ENCODE peak calls at places on chromosome 6, in five cellular contexts. M is stomach; H is activated T-helper 1 cell treated with Interleukin-2 at 50 U/mL for 16 hours; Z is effector CD4-positive, alpha-beta T cell; X is posterior vena cava. T is an unnamed sample.

GRCh38 chr6:90495216-90495817 is 91.6 kb downstream of the MAP3K7 start:
- DNase-seq in M (no peak), H (no peak), Z (no peak), X (no peak), T (no peak)

GRCh38 chr6:144321839-144322591 is 36.9 kb downstream of the UTRN start:
- DNase-seq in M (no peak), X (no peak), Z (no peak), H (no peak), T (no peak)

GRCh38 chr6:5529733-5530132 is 268.4 kb downstream of the FARS2 start:
- DNase-seq in Z (no peak), H (no peak), X (no peak), M (no peak), T (no peak)

GRCh38 chr6:78845567-78845966 is 21.8 kb upstream of the IRAK1BP1 start:
- DNase-seq in M (no peak), Z (no peak), X (no peak), H (no peak), T (no peak)

GRCh38 chr6:42450314-42451145 is 1.2 kb downstream of the TRERF1 start:
- DNase-seq in M (no peak), Z (no peak), X (no peak), H (no peak), T (peak)

GRCh38 chr6:137765044-137765443 is 102.0 kb upstream of the TNFAIP3 start:
- DNase-seq in X (no peak), M (no peak), H (no peak), Z (no peak), T (no peak)

GRCh38 chr6:160081398-160081797 is 40.2 kb upstream of the SLC22A1 start:
- DNase-seq in H (no peak), X (peak), Z (no peak), M (no peak), T (no peak)

GRCh38 chr6:140078552-140079126 is 704.2 kb upstream of the CITED2 start:
- DNase-seq in X (no peak), M (no peak), H (no peak), Z (no peak), T (no peak)

GRCh38 chr6:89406157-89406556 is 5.9 kb downstream of the RRAGD start:
- DNase-seq in M (no peak), X (no peak), H (no peak), Z (no peak), T (no peak)

GRCh38 chr6:12336121-12336971 is 46.2 kb downstream of the EDN1 start:
- DNase-seq in X (no peak), M (no peak), Z (no peak), H (no peak), T (no peak)

GRCh38 chr6:85798934-85799490 is 156.3 kb upstream of the SYNCRIP start:
- DNase-seq in X (no peak), H (no peak), Z (no peak), M (no peak), T (no peak)

GRCh38 chr6:143680157-143680556 is 2.4 kb downstream of the PHACTR2 start:
- DNase-seq in H (no peak), Z (no peak), M (no peak), X (no peak), T (no peak)

GRCh38 chr6:168276576-168277273 is 42.9 kb downstream of the DACT2 start:
- DNase-seq in Z (no peak), H (no peak), X (no peak), M (no peak), T (no peak)

GRCh38 chr6:129447166-129447565 is 262.8 kb downstream of the ARHGAP18 start:
- DNase-seq in H (no peak), X (no peak), M (no peak), Z (no peak), T (no peak)

GRCh38 chr6:74114428-74114827 is 418.4 kb downstream of the CD109 start:
- DNase-seq in M (no peak), H (no peak), Z (no peak), X (no peak), T (no peak)

GRCh38 chr6:154763650-154764049 is 30.4 kb downstream of the SCAF8 start:
- DNase-seq in M (no peak), H (no peak), Z (no peak), X (no peak), T (no peak)

GRCh38 chr6:22880686-22881433 is 311.5 kb downstream of the HDGFL1 start:
- DNase-seq in H (no peak), M (no peak), Z (no peak), X (no peak), T (no peak)

GRCh38 chr6:47195251-47195650 is 114.5 kb downstream of the TNFRSF21 start:
- DNase-seq in M (no peak), H (no peak), Z (no peak), X (no peak), T (no peak)

GRCh38 chr6:88983532-88983931 is 20.1 kb upstream of the RNGTT start:
- DNase-seq in X (no peak), M (no peak), H (no peak), Z (no peak), T (no peak)

GRCh38 chr6:143772662-143773061 is 70.5 kb upstream of the LTV1 start:
- DNase-seq in H (no peak), M (no peak), X (no peak), Z (no peak), T (no peak)

GRCh38 chr6:129598244-129599187 is 111.5 kb downstream of the ARHGAP18 start:
- DNase-seq in Z (no peak), M (no peak), X (no peak), H (no peak), T (no peak)

GRCh38 chr6:157380458-157380778 is 572 bp upstream of the ZDHHC14 start:
- DNase-seq in H (no peak), X (peak), M (no peak), Z (no peak), T (no peak)

GRCh38 chr6:43929511-43929910 is 159.5 kb downstream of the VEGFA start:
- DNase-seq in H (no peak), M (no peak), Z (no peak), X (peak), T (no peak)

GRCh38 chr6:98839788-98840361 is 5.5 kb downstream of the POU3F2 start:
- DNase-seq in M (no peak), X (no peak), Z (no peak), H (no peak), T (no peak)

GRCh38 chr6:143966291-143966690 is 41.8 kb downstream of the PLAGL1 start:
- DNase-seq in H (no peak), M (no peak), X (no peak), Z (no peak), T (no peak)

GRCh38 chr6:118843685-118844390 is 50.1 kb upstream of the ASF1A start:
- DNase-seq in H (no peak), M (no peak), Z (no peak), X (no peak), T (no peak)

GRCh38 chr6:142605922-142606321 is 304.1 kb downstream of the ADGRG6 start:
- DNase-seq in H (no peak), Z (no peak), X (no peak), M (no peak), T (no peak)

GRCh38 chr6:28867078-28867414 is 56.7 kb downstream of the TRIM27 start:
- DNase-seq in M (no peak), X (no peak), Z (no peak), H (no peak), T (no peak)

GRCh38 chr6:6699741-6700367 is 111.3 kb downstream of the LY86 start:
- DNase-seq in H (no peak), M (peak), Z (no peak), X (peak), T (peak)

GRCh38 chr6:24856246-24856599 is 57.5 kb upstream of the ARMH2 start:
- DNase-seq in M (no peak), X (no peak), Z (no peak), H (no peak), T (no peak)

GRCh38 chr6:112237066-112237465 is 17.3 kb downstream of the LAMA4 start:
- DNase-seq in H (no peak), X (no peak), M (no peak), Z (no peak), T (no peak)

GRCh38 chr6:105397987-105398386 is 4.9 kb downstream of the PREP start:
- DNase-seq in X (no peak), H (no peak), Z (no peak), M (no peak), T (no peak)

GRCh38 chr6:431986-432385 is 40.4 kb downstream of the IRF4 start:
- DNase-seq in M (no peak), Z (no peak), X (no peak), H (no peak), T (no peak)

GRCh38 chr6:139250296-139251274 is 41.2 kb downstream of the TXLNB start:
- DNase-seq in X (no peak), Z (peak), M (peak), H (peak), T (peak)

GRCh38 chr6:72553531-72554202 is 68.2 kb upstream of the KCNQ5 start:
- DNase-seq in Z (no peak), H (no peak), X (no peak), M (no peak), T (no peak)